ENCODE peak calls at places on chromosomes 11 and 22, in ten cellular contexts. M is fibroblast of lung; B is fibroblast of pulmonary artery; T is amniotic stem cell; Z is T-helper 17 cell; A is stimulated activated CD8-positive, alpha-beta memory T cell treated with anti-CD3 and anti-CD28 coated beads, Interleukin-4, amount 100 ng/mL, for 48 hours; I is activated CD4-positive, alpha-beta T cell treated with anti-CD3 and anti-CD28 coated beads, Interleukin-2, amount 10 ng/mL, durations not matched to agents 7 days and 5 days; O is left ventricle myocardium inferior; N is foreskin fibroblast; R is non-pigmented ciliary epithelial cell. H is an unnamed sample.

GRCh38 chr11:44167047-44167446 is 71.6 kb downstream of the EXT2 start:
- DNase-seq in M (peak; percentile 30), B (no peak), T (no peak), Z (no peak), A (no peak), I (no peak), O (no peak), N (no peak), R (no peak), H (no peak)

GRCh38 chr22:22682807-22683667 is 38.6 kb downstream of the GGTLC2 start:
- DNase-seq in M (peak; percentile 24), B (peak; percentile 16), T (no peak), Z (no peak), A (no peak), I (no peak), O (no peak), N (no peak), R (no peak), H (no peak)

GRCh38 chr11:2587976-2588748 is 111.6 kb downstream of the KCNQ1OT1 start:
- DNase-seq in M (no peak), B (no peak), T (no peak), Z (peak; percentile 9), A (peak; percentile 11), I (peak; percentile 5), O (peak; percentile 10), N (no peak), R (no peak), H (no peak)

GRCh38 chr11:8365542-8365941 is 101.9 kb upstream of the LMO1 start:
- DNase-seq in M (no peak), B (no peak), T (no peak), Z (no peak), A (no peak), I (no peak), O (no peak), N (no peak), R (no peak), H (no peak)

GRCh38 chr11:43923327-43924111 is 18.9 kb upstream of the C11orf96 start:
- DNase-seq in M (peak; percentile 68), B (peak; percentile 79), T (no peak), Z (no peak), A (no peak), I (no peak), O (peak; percentile 49), N (peak; percentile 73), R (no peak), H (peak; percentile 36)

GRCh38 chr11:59754494-59754858 is 700 bp upstream of the STX3 start:
- DNase-seq in M (peak; percentile 14), B (no peak), T (no peak), Z (no peak), A (peak; percentile 42), I (peak; percentile 24), O (peak; percentile 19), N (no peak), R (no peak), H (no peak)

GRCh38 chr11:92240946-92241345 is 16.3 kb downstream of the FAT3 start:
- DNase-seq in M (no peak), B (no peak), T (no peak), Z (no peak), A (no peak), I (no peak), O (no peak), N (no peak), R (no peak), H (no peak)

GRCh38 chr22:36027960-36028645 is 521 bp downstream of the RBFOX2 start:
- DNase-seq in M (no peak), B (no peak), T (no peak), Z (peak; percentile 13), A (no peak), I (no peak), O (no peak), N (no peak), R (no peak), H (no peak)

GRCh38 chr11:125079151-125079877 is 16.2 kb downstream of the SLC37A2 start:
- DNase-seq in M (peak; percentile 76), B (no peak), T (no peak), Z (no peak), A (no peak), I (no peak), O (no peak), N (no peak), R (no peak), H (no peak)

GRCh38 chr11:130300567-130300966 is 14.2 kb downstream of the ZBTB44 start:
- DNase-seq in M (no peak), B (no peak), T (no peak), Z (no peak), A (no peak), I (no peak), O (no peak), N (no peak), R (no peak), H (no peak)

GRCh38 chr11:96708469-96708868 is 318.7 kb downstream of the JRKL start:
- DNase-seq in M (peak; percentile 1), B (no peak), T (no peak), Z (no peak), A (no peak), I (no peak), O (no peak), N (no peak), R (no peak), H (no peak)